ENCODE peak calls at places on chromosomes 12 and 14, in five cellular contexts. R is heart left ventricle, T is GM12878, D is A549, E is HCT116. B is an unnamed sample.
A peak's percentile ranks its signal among the peaks of the same experiment; 100 is the strongest.

GRCh38 chr12:124884587-124885438 is 21.1 kb upstream of the SCARB1 start:
- ATAC-seq in R (no peak), T (peak; percentile 95), D (peak; percentile 50), E (no peak), B (no peak)

GRCh38 chr14:77593501-77593911 is 22.9 kb downstream of the SPTLC2 start:
- ATAC-seq in R (peak; percentile 33), T (peak; percentile 84), D (no peak), E (no peak), B (no peak)

GRCh38 chr14:20377171-20377570 is 33.7 kb downstream of the PARP2 start:
- ATAC-seq in R (peak; percentile 21), T (no peak), D (no peak), E (no peak), B (no peak)

GRCh38 chr14:65156568-65157366 is 54.5 kb upstream of the MAX start:
- ATAC-seq in R (peak; percentile 79), T (peak; percentile 92), D (no peak), E (no peak), B (peak; percentile 87)

GRCh38 chr14:33848706-33849454 is 102.0 kb downstream of the EGLN3 start:
- ATAC-seq in R (peak; percentile 90), T (peak; percentile 86), D (peak; percentile 98), E (peak; percentile 99), B (peak; percentile 79)

GRCh38 chr12:115267891-115268290 is 583.9 kb upstream of the TBX3 start:
- ATAC-seq in R (no peak), T (no peak), D (no peak), E (no peak), B (no peak)

GRCh38 chr14:100417466-100417865 is 94.3 kb downstream of the SLC25A47 start:
- ATAC-seq in R (peak; percentile 79), T (peak; percentile 41), D (peak; percentile 98), E (peak; percentile 97), B (peak; percentile 71)

GRCh38 chr12:7503686-7504085 is at the start of gene CD163:
- ATAC-seq in R (peak; percentile 45), T (no peak), D (no peak), E (no peak), B (peak; percentile 25)

GRCh38 chr12:116783503-116784237 is 45.6 kb downstream of the RNFT2 start:
- ATAC-seq in R (no peak), T (no peak), D (peak; percentile 23), E (no peak), B (no peak)

GRCh38 chr14:21860172-21860571 is 186.6 kb upstream of the OR4E1 start:
- ATAC-seq in R (no peak), T (peak; percentile 47), D (peak; percentile 33), E (peak; percentile 58), B (no peak)

GRCh38 chr14:31527087-31527486 is 34.1 kb upstream of the NUBPL start:
- ATAC-seq in R (no peak), T (no peak), D (no peak), E (no peak), B (no peak)

GRCh38 chr14:78978896-78979295 is 808.7 kb downstream of the NRXN3 start:
- ATAC-seq in R (no peak), T (no peak), D (no peak), E (no peak), B (no peak)

GRCh38 chr12:69698769-69699540 is at the start of gene BEST3:
- ATAC-seq in R (no peak), T (no peak), D (no peak), E (no peak), B (no peak)

GRCh38 chr14:103889313-103890051 is 38.8 kb upstream of the TDRD9 start:
- ATAC-seq in R (peak; percentile 60), T (no peak), D (peak; percentile 37), E (peak; percentile 69), B (no peak)

GRCh38 chr12:5439788-5440300 is 7.9 kb downstream of the NTF3 start:
- ATAC-seq in R (no peak), T (no peak), D (no peak), E (no peak), B (no peak)

GRCh38 chr14:88825503-88825902 is 1.1 kb downstream of the TTC8 start:
- ATAC-seq in R (no peak), T (no peak), D (no peak), E (no peak), B (no peak)
- TF ChIP-seq POLR2A in R (no peak), T (no peak), D (no peak), E (no peak), B (no peak)

GRCh38 chr12:27336254-27336653 is 3.6 kb downstream of the BMAL2 start:
- ATAC-seq in R (no peak), T (no peak), D (no peak), E (no peak), B (no peak)

GRCh38 chr12:27335364-27336145 is 2.9 kb downstream of the BMAL2 start:
- ATAC-seq in R (no peak), T (no peak), D (no peak), E (no peak), B (no peak)

GRCh38 chr12:27334721-27335082 is 2.1 kb downstream of the BMAL2 start:
- ATAC-seq in R (no peak), T (no peak), D (no peak), E (no peak), B (no peak)

GRCh38 chr12:27338473-27338872 is 5.8 kb downstream of the BMAL2 start:
- ATAC-seq in R (no peak), T (peak; percentile 45), D (no peak), E (no peak), B (no peak)

GRCh38 chr12:27337376-27337775 is 4.7 kb downstream of the BMAL2 start:
- ATAC-seq in R (no peak), T (no peak), D (no peak), E (no peak), B (no peak)
- H3K27ac ChIP-seq in R (no peak overlapping the region), T (peak overlapping the region; percentile 45), D (no peak overlapping the region), E (no peak overlapping the region), B (no peak overlapping the region)

GRCh38 chr12:59111873-59112272 is 191.6 kb upstream of the LRIG3 start:
- ATAC-seq in R (no peak), T (no peak), D (no peak), E (no peak), B (no peak)
- TF ChIP-seq POLR2A in R (no peak), T (no peak), D (no peak), E (no peak), B (no peak)

GRCh38 chr14:105197274-105197673 is 16.2 kb upstream of the NUDT14 start:
- ATAC-seq in R (peak; percentile 69), T (peak; percentile 40), D (no peak), E (no peak), B (peak; percentile 23)
- H3K27ac ChIP-seq in R (peak overlapping the region; percentile 87), T (no peak overlapping the region), D (peak overlapping the region; percentile 5), E (no peak overlapping the region), B (peak overlapping the region; percentile 69)

GRCh38 chr12:45214071-45214470 is 1.8 kb upstream of the ANO6 start:
- ATAC-seq in R (no peak), T (no peak), D (no peak), E (no peak), B (no peak)

GRCh38 chr12:45214739-45215418 is 1.0 kb upstream of the ANO6 start:
- ATAC-seq in R (no peak), T (no peak), D (no peak), E (no peak), B (no peak)

GRCh38 chr12:45216297-45216982 is 545 bp downstream of the ANO6 start:
- ATAC-seq in R (peak; percentile 65), T (peak; percentile 67), D (peak; percentile 66), E (peak; percentile 54), B (peak; percentile 71)

GRCh38 chr12:45216983-45217485 is 1.1 kb downstream of the ANO6 start:
- ATAC-seq in R (no peak), T (no peak), D (no peak), E (no peak), B (no peak)

GRCh38 chr12:45215419-45216296 is at the start of gene ANO6:
- ATAC-seq in R (peak; percentile 94), T (peak; percentile 83), D (peak; percentile 94), E (peak; percentile 84), B (peak; percentile 92)
- TF ChIP-seq POLR2A in R (peak; percentile 76), T (peak; percentile 92), D (peak; percentile 89), E (peak; percentile 64), B (peak; percentile 87)

GRCh38 chr12:53171725-53172329 is 8.7 kb upstream of the ZNF740 start:
- ATAC-seq in R (no peak), T (no peak), D (no peak), E (no peak), B (no peak)

GRCh38 chr12:53170876-53171724 is 9.4 kb upstream of the ZNF740 start:
- ATAC-seq in R (no peak), T (no peak), D (no peak), E (no peak), B (no peak)

GRCh38 chr12:53170245-53170644 is 10.3 kb upstream of the ZNF740 start:
- ATAC-seq in R (no peak), T (no peak), D (no peak), E (no peak), B (no peak)

GRCh38 chr12:53173085-53173715 is 7.3 kb upstream of the ZNF740 start:
- ATAC-seq in R (no peak), T (no peak), D (peak; percentile 11), E (no peak), B (no peak)

DNA sequence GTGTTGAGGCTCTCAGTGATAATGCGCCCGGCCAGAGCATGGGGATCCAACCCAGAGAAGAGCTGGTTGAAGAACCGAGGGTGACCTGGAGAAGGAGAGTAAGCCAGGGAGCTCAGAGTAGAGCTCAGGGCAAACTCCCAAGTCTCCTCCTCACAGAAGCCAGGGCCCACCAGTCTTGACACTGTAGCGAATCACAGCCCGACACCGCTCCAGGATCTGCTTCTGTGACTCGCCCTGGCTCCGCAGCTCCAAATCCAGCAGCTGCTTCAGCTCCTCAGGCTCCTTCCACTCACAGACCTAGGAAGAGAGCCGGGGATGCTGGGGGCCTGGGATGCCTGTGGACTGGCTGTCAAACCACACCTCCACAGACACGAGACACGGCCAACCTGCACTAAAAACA is 8.2 kb upstream of the ZNF740 start:
- ATAC-seq in R (no peak), T (no peak), D (peak; percentile 11), E (no peak), B (peak; percentile 74)
- H3K27ac ChIP-seq in R (no peak overlapping the region), T (no peak overlapping the region), D (peak overlapping the region; percentile 79), E (no peak overlapping the region), B (peak overlapping the region; percentile 38)